ENCODE peak calls at places on chromosomes 16 and 17, in four cellular contexts. One of them, this sample, is unnamed.

GRCh38 chr16:22721497-22722100 is 92.4 kb upstream of the HS3ST2 start:
- DNase-seq in esophagus squamous epithelium: no peak
- DNase-seq in lower lobe of right lung: no peak
- DNase-seq in pancreas: no peak
- DNase-seq in this sample: no peak

GRCh38 chr17:35568561-35568960 is 7.9 kb upstream of the SLFN14 start:
- DNase-seq in esophagus squamous epithelium: no peak
- DNase-seq in pancreas: no peak
- DNase-seq in lower lobe of right lung: no peak
- DNase-seq in this sample: peak

GRCh38 chr16:85668676-85669424 is 19.9 kb downstream of the GINS2 start:
- DNase-seq in pancreas: no peak
- DNase-seq in lower lobe of right lung: peak
- DNase-seq in esophagus squamous epithelium: no peak
- DNase-seq in this sample: no peak

GRCh38 chr16:30958164-30959083 is 870 bp downstream of the SETD1A start:
- DNase-seq in lower lobe of right lung: peak
- DNase-seq in esophagus squamous epithelium: no peak
- DNase-seq in pancreas: peak
- DNase-seq in this sample: peak

GRCh38 chr16:85037050-85037410 is 9.4 kb downstream of the KIAA0513 start:
- DNase-seq in lower lobe of right lung: no peak
- DNase-seq in pancreas: no peak
- DNase-seq in esophagus squamous epithelium: no peak
- DNase-seq in this sample: no peak

GRCh38 chr17:28912281-28912937 is 9.5 kb upstream of the DHRS13 start:
- DNase-seq in lower lobe of right lung: peak
- DNase-seq in pancreas: no peak
- DNase-seq in esophagus squamous epithelium: no peak
- DNase-seq in this sample: peak

GRCh38 chr16:24838554-24839266 is 7.1 kb upstream of the SLC5A11 start:
- DNase-seq in esophagus squamous epithelium: no peak
- DNase-seq in pancreas: no peak
- DNase-seq in lower lobe of right lung: no peak
- DNase-seq in this sample: peak

GRCh38 chr17:48970865-48971687 is 2.7 kb upstream of the GIP start:
- DNase-seq in esophagus squamous epithelium: no peak
- DNase-seq in lower lobe of right lung: no peak
- DNase-seq in pancreas: no peak
- DNase-seq in this sample: no peak

GRCh38 chr17:12549499-12549901 is 116.2 kb upstream of the MYOCD start:
- DNase-seq in pancreas: no peak
- DNase-seq in lower lobe of right lung: no peak
- DNase-seq in esophagus squamous epithelium: no peak
- DNase-seq in this sample: no peak

GRCh38 chr16:4404247-4404966 is 12.0 kb downstream of the CORO7 start:
- DNase-seq in esophagus squamous epithelium: no peak
- DNase-seq in pancreas: peak
- DNase-seq in lower lobe of right lung: peak
- DNase-seq in this sample: no peak

DNA sequence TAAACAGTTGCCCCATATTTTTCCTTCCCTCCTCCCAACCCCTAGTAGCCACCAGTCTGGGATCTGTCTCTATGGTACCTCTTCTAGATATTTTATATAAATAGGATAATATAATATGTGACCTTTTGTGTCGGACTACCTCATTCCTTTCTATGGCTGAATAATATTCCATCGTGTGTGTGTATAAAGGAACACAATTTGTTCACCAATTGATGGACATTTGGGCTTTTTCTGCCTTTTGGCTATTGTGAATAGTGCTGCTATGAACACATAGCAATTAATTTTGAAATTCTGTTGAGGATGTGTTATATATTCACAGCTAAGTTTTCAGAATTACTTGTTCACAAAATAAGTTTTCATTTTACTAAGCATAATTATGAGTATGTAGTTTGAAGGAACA is 2.5 kb downstream of the NFATC3 start:
- DNase-seq in pancreas: no peak
- DNase-seq in esophagus squamous epithelium: no peak
- DNase-seq in lower lobe of right lung: no peak
- DNase-seq in this sample: no peak
- H3K27ac ChIP-seq in pancreas: no peak
- H3K27ac ChIP-seq in esophagus squamous epithelium: peak
- H3K27ac ChIP-seq in lower lobe of right lung: peak
- H3K27ac ChIP-seq in this sample: peak

GRCh38 chr17:44386182-44386525 is 3.3 kb downstream of the ITGA2B start:
- DNase-seq in esophagus squamous epithelium: no peak
- DNase-seq in lower lobe of right lung: no peak
- DNase-seq in pancreas: no peak
- DNase-seq in this sample: no peak
- H3K27ac ChIP-seq in esophagus squamous epithelium: no peak
- H3K27ac ChIP-seq in lower lobe of right lung: no peak
- H3K27ac ChIP-seq in pancreas: no peak
- H3K27ac ChIP-seq in this sample: no peak

DNA sequence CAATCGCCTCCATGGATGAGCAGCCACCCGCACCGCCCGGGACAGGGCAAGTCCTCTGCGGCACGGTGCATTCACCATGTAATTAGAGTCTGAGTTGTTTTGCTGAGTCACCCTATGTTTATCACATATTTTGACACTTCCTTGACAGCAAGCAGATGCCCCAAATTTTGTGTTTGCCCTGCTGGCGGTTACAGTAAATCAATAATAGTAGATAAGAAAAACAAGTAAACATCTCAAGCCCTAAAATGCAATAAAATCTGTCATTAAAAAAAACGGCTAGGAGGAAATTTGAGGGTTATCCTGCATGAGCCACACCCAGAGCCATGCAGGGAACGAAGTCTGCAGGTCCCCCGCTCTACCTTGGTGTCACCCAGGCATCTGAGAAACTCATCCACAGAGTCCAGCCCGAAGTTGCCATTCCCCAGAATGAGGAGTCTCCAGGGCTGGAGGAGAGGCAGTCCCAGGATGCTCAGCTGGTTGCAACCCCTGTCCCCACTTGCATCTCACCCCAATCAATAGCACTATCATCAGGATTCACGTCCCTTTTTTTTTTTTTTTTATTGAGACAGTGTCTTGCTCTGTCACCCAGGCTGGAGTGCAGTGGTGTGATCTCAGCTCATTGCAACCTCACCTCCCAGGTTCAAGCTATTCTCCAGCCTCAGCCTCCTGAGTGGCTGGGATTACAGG is 16.5 kb upstream of the ST6GALNAC1 start:
- DNase-seq in esophagus squamous epithelium: no peak
- DNase-seq in pancreas: no peak
- DNase-seq in lower lobe of right lung: no peak
- DNase-seq in this sample: peak
- H3K27ac ChIP-seq in esophagus squamous epithelium: peak
- H3K27ac ChIP-seq in pancreas: no peak
- H3K27ac ChIP-seq in lower lobe of right lung: no peak
- H3K27ac ChIP-seq in this sample: peak

GRCh38 chr16:68414581-68414980 is 33.7 kb downstream of the SMPD3 start:
- DNase-seq in pancreas: no peak
- DNase-seq in lower lobe of right lung: no peak
- DNase-seq in esophagus squamous epithelium: no peak
- DNase-seq in this sample: no peak

GRCh38 chr16:68417711-68418301 is 30.5 kb downstream of the SMPD3 start:
- DNase-seq in pancreas: peak
- DNase-seq in lower lobe of right lung: peak
- DNase-seq in esophagus squamous epithelium: no peak
- DNase-seq in this sample: peak

GRCh38 chr16:68420366-68420765 is 27.9 kb downstream of the SMPD3 start:
- DNase-seq in lower lobe of right lung: no peak
- DNase-seq in pancreas: no peak
- DNase-seq in esophagus squamous epithelium: no peak
- DNase-seq in this sample: peak

GRCh38 chr16:68412061-68412460 is 36.2 kb downstream of the SMPD3 start:
- DNase-seq in esophagus squamous epithelium: no peak
- DNase-seq in pancreas: no peak
- DNase-seq in lower lobe of right lung: peak
- DNase-seq in this sample: no peak

GRCh38 chr16:68416057-68417046 is 32.0 kb downstream of the SMPD3 start:
- DNase-seq in pancreas: no peak
- DNase-seq in esophagus squamous epithelium: no peak
- DNase-seq in lower lobe of right lung: no peak
- DNase-seq in this sample: peak
- H3K27ac ChIP-seq in pancreas: peak
- H3K27ac ChIP-seq in esophagus squamous epithelium: peak
- H3K27ac ChIP-seq in lower lobe of right lung: peak
- H3K27ac ChIP-seq in this sample: peak

GRCh38 chr17:4900231-4901107 is 1.1 kb downstream of the C17orf107 start:
- DNase-seq in lower lobe of right lung: peak
- DNase-seq in esophagus squamous epithelium: no peak
- DNase-seq in pancreas: peak
- DNase-seq in this sample: peak

GRCh38 chr17:4903051-4903818 is at the start of gene CHRNE:
- DNase-seq in pancreas: peak
- DNase-seq in lower lobe of right lung: peak
- DNase-seq in esophagus squamous epithelium: no peak
- DNase-seq in this sample: peak

GRCh38 chr17:4901108-4901647 is 1.7 kb downstream of the CHRNE start:
- DNase-seq in lower lobe of right lung: no peak
- DNase-seq in esophagus squamous epithelium: no peak
- DNase-seq in pancreas: no peak
- DNase-seq in this sample: no peak

GRCh38 chr17:4901648-4902344 is 1.1 kb downstream of the CHRNE start:
- DNase-seq in esophagus squamous epithelium: no peak
- DNase-seq in lower lobe of right lung: peak
- DNase-seq in pancreas: peak
- DNase-seq in this sample: no peak

DNA sequence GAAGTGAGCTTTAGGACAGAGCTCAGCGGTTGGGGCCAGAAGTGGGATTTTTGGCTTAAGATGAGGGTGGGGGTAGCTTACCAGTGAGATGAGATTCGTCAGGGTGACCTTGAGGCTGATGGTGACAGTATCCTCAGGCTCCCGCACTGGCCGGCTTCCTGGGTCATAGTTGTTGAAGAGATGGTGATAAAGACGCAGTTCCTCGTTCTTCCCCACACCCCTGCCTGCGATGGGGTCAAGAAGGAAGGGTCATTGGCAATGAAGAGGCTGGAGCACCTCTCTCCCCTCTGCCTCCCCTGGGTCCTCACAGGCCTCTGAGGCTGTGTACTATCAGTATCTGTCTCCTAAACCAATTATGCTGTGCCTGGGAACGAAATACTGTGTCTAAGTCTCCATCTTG is 358 bp downstream of the CHRNE start:
- DNase-seq in pancreas: no peak
- DNase-seq in esophagus squamous epithelium: no peak
- DNase-seq in lower lobe of right lung: peak
- DNase-seq in this sample: no peak
- H3K27ac ChIP-seq in pancreas: no peak
- H3K27ac ChIP-seq in esophagus squamous epithelium: peak
- H3K27ac ChIP-seq in lower lobe of right lung: peak
- H3K27ac ChIP-seq in this sample: peak

GRCh38 chr17:79414063-79414462 is 196.8 kb downstream of the RBFOX3 start:
- DNase-seq in pancreas: no peak
- DNase-seq in lower lobe of right lung: no peak
- DNase-seq in esophagus squamous epithelium: no peak
- DNase-seq in this sample: no peak

GRCh38 chr17:79415365-79415764 is 195.5 kb downstream of the RBFOX3 start:
- DNase-seq in esophagus squamous epithelium: no peak
- DNase-seq in pancreas: peak
- DNase-seq in lower lobe of right lung: no peak
- DNase-seq in this sample: no peak

GRCh38 chr17:79412110-79412509 is 198.7 kb downstream of the RBFOX3 start:
- DNase-seq in esophagus squamous epithelium: no peak
- DNase-seq in lower lobe of right lung: no peak
- DNase-seq in pancreas: no peak
- DNase-seq in this sample: no peak

GRCh38 chr17:79414520-79415065 is 196.3 kb downstream of the RBFOX3 start:
- DNase-seq in lower lobe of right lung: no peak
- DNase-seq in esophagus squamous epithelium: no peak
- DNase-seq in pancreas: peak
- DNase-seq in this sample: no peak

DNA sequence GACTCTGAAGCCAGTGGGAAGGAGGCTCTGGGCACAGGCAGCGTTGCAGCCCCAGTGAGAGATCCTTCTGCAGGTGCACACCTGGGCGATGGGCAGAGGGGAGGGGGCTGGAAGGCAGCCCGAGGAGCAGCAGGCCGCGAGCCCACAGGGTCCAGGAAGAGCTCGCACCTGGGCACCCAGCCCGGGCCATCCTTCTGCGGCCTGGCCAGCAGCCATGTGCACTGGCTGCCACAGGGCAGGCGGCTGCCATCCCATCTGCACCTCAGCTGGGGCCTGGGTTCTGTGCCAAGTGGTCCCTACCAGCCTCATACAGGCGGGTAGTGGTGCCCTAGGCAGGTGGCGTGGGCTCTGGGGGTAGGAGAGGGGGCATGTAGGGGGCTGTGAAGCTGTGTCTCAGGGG is 197.3 kb downstream of the RBFOX3 start:
- DNase-seq in esophagus squamous epithelium: no peak
- DNase-seq in pancreas: peak
- DNase-seq in lower lobe of right lung: no peak
- DNase-seq in this sample: no peak
- H3K27ac ChIP-seq in esophagus squamous epithelium: no peak
- H3K27ac ChIP-seq in pancreas: no peak
- H3K27ac ChIP-seq in lower lobe of right lung: no peak
- H3K27ac ChIP-seq in this sample: no peak